ENCODE peak calls at places on chromosome 18, in six cellular contexts. One of them, this sample, is unnamed.

GRCh38 chr18:60471652-60472051 is 99.1 kb upstream of the MC4R start:
- DNase-seq in CD8-positive, alpha-beta T cell: no peak
- DNase-seq in WERI-Rb-1: no peak
- DNase-seq in MM.1S: no peak
- DNase-seq in epithelial cell of proximal tubule: peak; percentile 69
- DNase-seq in astrocyte of the cerebellum: peak; percentile 49
- DNase-seq in this sample: no peak

GRCh38 chr18:42045346-42045745 is 90.3 kb downstream of the PIK3C3 start:
- DNase-seq in CD8-positive, alpha-beta T cell: no peak
- DNase-seq in WERI-Rb-1: peak; percentile 23
- DNase-seq in astrocyte of the cerebellum: no peak
- DNase-seq in epithelial cell of proximal tubule: no peak
- DNase-seq in MM.1S: no peak
- DNase-seq in this sample: no peak

GRCh38 chr18:40048886-40049650 is 1906.0 kb upstream of the PIK3C3 start:
- DNase-seq in WERI-Rb-1: no peak
- DNase-seq in CD8-positive, alpha-beta T cell: no peak
- DNase-seq in epithelial cell of proximal tubule: no peak
- DNase-seq in MM.1S: no peak
- DNase-seq in astrocyte of the cerebellum: no peak
- DNase-seq in this sample: no peak

GRCh38 chr18:3451989-3452749 is 2.2 kb downstream of the TGIF1 start:
- DNase-seq in MM.1S: no peak
- DNase-seq in epithelial cell of proximal tubule: no peak
- DNase-seq in CD8-positive, alpha-beta T cell: peak; percentile 7
- DNase-seq in WERI-Rb-1: peak; percentile 30
- DNase-seq in astrocyte of the cerebellum: no peak
- DNase-seq in this sample: no peak

GRCh38 chr18:9506046-9506792 is 30.9 kb downstream of the RALBP1 start:
- DNase-seq in CD8-positive, alpha-beta T cell: no peak
- DNase-seq in WERI-Rb-1: peak; percentile 39
- DNase-seq in epithelial cell of proximal tubule: peak; percentile 35
- DNase-seq in astrocyte of the cerebellum: peak; percentile 11
- DNase-seq in MM.1S: peak; percentile 74
- DNase-seq in this sample: no peak

GRCh38 chr18:56900195-56901094 is 246.4 kb upstream of the BOD1L2 start:
- DNase-seq in WERI-Rb-1: no peak
- DNase-seq in epithelial cell of proximal tubule: no peak
- DNase-seq in astrocyte of the cerebellum: no peak
- DNase-seq in MM.1S: no peak
- DNase-seq in CD8-positive, alpha-beta T cell: no peak
- DNase-seq in this sample: no peak

GRCh38 chr18:64100136-64100922 is 48.6 kb downstream of the LINC00305 start:
- DNase-seq in MM.1S: peak; percentile 20
- DNase-seq in CD8-positive, alpha-beta T cell: no peak
- DNase-seq in epithelial cell of proximal tubule: no peak
- DNase-seq in WERI-Rb-1: no peak
- DNase-seq in astrocyte of the cerebellum: peak; percentile 4
- DNase-seq in this sample: no peak

GRCh38 chr18:50722311-50722710 is 97.5 kb downstream of the MRO start:
- DNase-seq in CD8-positive, alpha-beta T cell: no peak
- DNase-seq in epithelial cell of proximal tubule: no peak
- DNase-seq in MM.1S: no peak
- DNase-seq in WERI-Rb-1: peak; percentile 50
- DNase-seq in astrocyte of the cerebellum: no peak
- DNase-seq in this sample: no peak

GRCh38 chr18:45156941-45157340 is 458.3 kb upstream of the SLC14A2 start:
- DNase-seq in astrocyte of the cerebellum: no peak
- DNase-seq in CD8-positive, alpha-beta T cell: no peak
- DNase-seq in MM.1S: no peak
- DNase-seq in WERI-Rb-1: no peak
- DNase-seq in epithelial cell of proximal tubule: no peak
- DNase-seq in this sample: no peak

GRCh38 chr18:49464718-49465598 is 4.5 kb upstream of the DYM start:
- DNase-seq in astrocyte of the cerebellum: no peak
- DNase-seq in MM.1S: no peak
- DNase-seq in epithelial cell of proximal tubule: no peak
- DNase-seq in CD8-positive, alpha-beta T cell: no peak
- DNase-seq in WERI-Rb-1: no peak
- DNase-seq in this sample: no peak
- H3K4me3 ChIP-seq in astrocyte of the cerebellum: no peak overlapping the region
- H3K4me3 ChIP-seq in MM.1S: no peak overlapping the region
- H3K4me3 ChIP-seq in epithelial cell of proximal tubule: no peak overlapping the region
- H3K4me3 ChIP-seq in CD8-positive, alpha-beta T cell: no peak overlapping the region
- H3K4me3 ChIP-seq in WERI-Rb-1: no peak overlapping the region
- H3K4me3 ChIP-seq in this sample: no peak overlapping the region

GRCh38 chr18:11392974-11393373 is 216.4 kb upstream of the SLC35G4 start:
- DNase-seq in epithelial cell of proximal tubule: no peak
- DNase-seq in CD8-positive, alpha-beta T cell: no peak
- DNase-seq in MM.1S: no peak
- DNase-seq in WERI-Rb-1: no peak
- DNase-seq in astrocyte of the cerebellum: no peak
- DNase-seq in this sample: no peak

GRCh38 chr18:11393486-11393885 is 215.9 kb upstream of the SLC35G4 start:
- DNase-seq in MM.1S: no peak
- DNase-seq in epithelial cell of proximal tubule: no peak
- DNase-seq in WERI-Rb-1: no peak
- DNase-seq in astrocyte of the cerebellum: no peak
- DNase-seq in CD8-positive, alpha-beta T cell: no peak
- DNase-seq in this sample: no peak

DNA sequence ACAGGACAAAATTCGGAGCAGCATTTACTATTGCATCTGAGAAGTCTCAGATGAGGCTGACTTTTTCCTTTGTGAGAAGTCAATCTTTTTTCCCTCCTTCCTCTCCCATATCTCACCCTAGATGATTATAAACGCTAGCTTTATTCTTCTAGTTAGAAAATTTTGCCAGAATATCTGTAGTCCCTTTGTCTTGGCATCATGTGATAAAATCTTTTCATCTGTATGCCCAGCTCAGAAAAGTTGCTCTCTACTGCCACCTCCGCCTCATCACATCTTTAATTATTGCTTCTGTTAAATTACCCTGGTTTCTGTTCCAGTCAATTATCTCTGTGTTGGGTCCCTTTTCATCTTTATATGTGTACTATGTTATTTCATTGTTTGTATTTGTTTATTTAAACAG is 210.8 kb upstream of the SLC35G4 start:
- DNase-seq in astrocyte of the cerebellum: no peak
- DNase-seq in MM.1S: no peak
- DNase-seq in epithelial cell of proximal tubule: no peak
- DNase-seq in CD8-positive, alpha-beta T cell: no peak
- DNase-seq in WERI-Rb-1: no peak
- DNase-seq in this sample: no peak
- TF ChIP-seq CTCF in astrocyte of the cerebellum: peak; percentile 31
- TF ChIP-seq CTCF in MM.1S: no peak
- TF ChIP-seq CTCF in epithelial cell of proximal tubule: peak; percentile 49
- TF ChIP-seq CTCF in CD8-positive, alpha-beta T cell: no peak
- TF ChIP-seq CTCF in WERI-Rb-1: no peak
- TF ChIP-seq CTCF in this sample: peak; percentile 22

DNA sequence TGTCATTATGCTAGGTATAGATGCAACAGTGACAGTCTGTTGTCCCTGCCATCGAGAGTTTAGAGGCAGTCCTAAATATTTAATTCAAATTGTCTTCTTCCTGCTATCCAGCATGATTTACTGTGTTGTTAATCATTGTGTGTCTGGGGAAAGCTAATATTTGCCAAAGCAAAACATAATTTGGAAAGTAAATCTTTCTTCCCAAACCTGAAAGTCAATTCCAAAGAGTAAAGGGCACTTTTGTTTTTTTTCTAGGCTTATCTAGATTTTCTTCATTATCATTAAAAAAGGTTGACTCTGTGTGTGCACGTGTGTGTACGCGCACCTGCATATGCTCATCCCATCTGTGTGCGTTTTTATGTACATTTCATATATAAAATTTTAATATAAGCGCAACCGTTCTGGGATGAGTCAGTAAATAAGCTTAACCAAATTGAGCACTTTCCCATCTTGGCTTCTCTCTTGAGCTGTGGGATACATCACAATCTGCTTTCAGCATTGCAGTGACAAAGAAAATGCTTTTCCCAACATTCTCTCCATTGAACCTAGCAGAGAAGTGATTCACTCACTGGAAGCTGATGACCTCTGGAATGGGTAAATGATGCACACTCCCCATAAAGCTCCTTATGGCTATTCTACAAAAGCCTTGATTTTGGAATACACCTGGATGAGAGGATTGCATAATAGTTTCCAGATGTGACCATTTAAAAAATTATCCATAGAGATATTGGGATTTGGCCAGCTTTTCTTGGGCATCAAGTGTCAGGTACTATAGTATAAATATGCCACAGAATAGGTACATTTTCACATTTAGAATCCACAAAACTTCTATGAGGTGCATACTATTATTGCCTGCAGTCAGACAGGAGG is 488.4 kb downstream of the ADCYAP1 start:
- DNase-seq in astrocyte of the cerebellum: no peak
- DNase-seq in epithelial cell of proximal tubule: no peak
- DNase-seq in WERI-Rb-1: no peak
- DNase-seq in CD8-positive, alpha-beta T cell: no peak
- DNase-seq in MM.1S: no peak
- DNase-seq in this sample: no peak
- H3K4me3 ChIP-seq in astrocyte of the cerebellum: no peak overlapping the region
- H3K4me3 ChIP-seq in epithelial cell of proximal tubule: no peak overlapping the region
- H3K4me3 ChIP-seq in WERI-Rb-1: no peak overlapping the region
- H3K4me3 ChIP-seq in CD8-positive, alpha-beta T cell: no peak overlapping the region
- H3K4me3 ChIP-seq in MM.1S: no peak overlapping the region
- H3K4me3 ChIP-seq in this sample: no peak overlapping the region

GRCh38 chr18:34880882-34881852 is 160.0 kb upstream of the MAPRE2 start:
- DNase-seq in epithelial cell of proximal tubule: no peak
- DNase-seq in MM.1S: no peak
- DNase-seq in WERI-Rb-1: no peak
- DNase-seq in CD8-positive, alpha-beta T cell: no peak
- DNase-seq in astrocyte of the cerebellum: peak; percentile 4
- DNase-seq in this sample: no peak
- TF ChIP-seq CTCF in epithelial cell of proximal tubule: peak; percentile 43
- TF ChIP-seq CTCF in MM.1S: no peak
- TF ChIP-seq CTCF in WERI-Rb-1: no peak
- TF ChIP-seq CTCF in CD8-positive, alpha-beta T cell: no peak
- TF ChIP-seq CTCF in astrocyte of the cerebellum: no peak
- TF ChIP-seq CTCF in this sample: no peak